ENCODE peak calls at places on chromosomes 1 and 21, in ten cellular contexts. C is GM06990; F is AG10803; Z is epithelial cell of esophagus; X is CD8-positive, alpha-beta T cell; O is progenitor cell of endocrine pancreas; M is upper lobe of right lung; D is transverse colon; G is tibial artery; J is glutamatergic neuron. S is an unnamed sample.

GRCh38 chr1:6645022-6645421 is 20.4 kb downstream of the THAP3 start:
- DNase-seq in C (no peak), F (no peak), Z (no peak), X (no peak), O (no peak), M (no peak), D (no peak), G (no peak), J (no peak), S (no peak)

GRCh38 chr1:201594575-201595245 is 55.8 kb downstream of the NAV1 start:
- DNase-seq in C (no peak), F (peak; percentile 28), Z (peak; percentile 26), X (no peak), O (peak; percentile 67), M (peak; percentile 62), D (no peak), G (no peak), J (no peak), S (peak; percentile 61)

GRCh38 chr1:202130816-202131522 is 8.3 kb downstream of the GPR37L1 start:
- DNase-seq in C (no peak), F (no peak), Z (no peak), X (no peak), O (no peak), M (no peak), D (no peak), G (no peak), J (no peak), S (no peak)

GRCh38 chr1:6280761-6281451 is 20.0 kb upstream of the GPR153 start:
- DNase-seq in C (no peak), F (no peak), Z (no peak), X (no peak), O (peak; percentile 38), M (peak; percentile 85), D (no peak), G (no peak), J (peak; percentile 76), S (peak; percentile 51)

GRCh38 chr21:17454315-17455027 is 58.4 kb upstream of the CXADR start:
- DNase-seq in C (peak; percentile 64), F (peak; percentile 86), Z (peak; percentile 82), X (no peak), O (peak; percentile 34), M (no peak), D (no peak), G (no peak), J (peak; percentile 78), S (peak; percentile 78)

GRCh38 chr1:110283677-110284076 is 55.5 kb upstream of the RBM15 start:
- DNase-seq in C (no peak), F (no peak), Z (no peak), X (no peak), O (no peak), M (no peak), D (no peak), G (no peak), J (no peak), S (no peak)

GRCh38 chr1:37667023-37667769 is 25.1 kb upstream of the CDCA8 start:
- DNase-seq in C (no peak), F (peak; percentile 87), Z (no peak), X (no peak), O (no peak), M (no peak), D (no peak), G (no peak), J (peak; percentile 74), S (no peak)

GRCh38 chr21:34722684-34723300 is 54.0 kb downstream of the CLIC6 start:
- DNase-seq in C (no peak), F (no peak), Z (no peak), X (peak; percentile 34), O (peak; percentile 15), M (no peak), D (no peak), G (no peak), J (no peak), S (peak; percentile 34)

GRCh38 chr1:225587310-225587709 is 65.6 kb downstream of the ENAH start:
- DNase-seq in C (no peak), F (no peak), Z (no peak), X (no peak), O (no peak), M (no peak), D (no peak), G (no peak), J (no peak), S (no peak)

GRCh38 chr1:119687391-119688079 is 24.2 kb upstream of the PHGDH start:
- DNase-seq in C (no peak), F (no peak), Z (peak; percentile 78), X (no peak), O (no peak), M (no peak), D (no peak), G (no peak), J (no peak), S (no peak)

GRCh38 chr1:196366817-196367495 is 241.3 kb downstream of the KCNT2 start:
- DNase-seq in C (no peak), F (no peak), Z (peak; percentile 6), X (no peak), O (no peak), M (no peak), D (no peak), G (no peak), J (no peak), S (no peak)

GRCh38 chr21:42047821-42048613 is 23.1 kb upstream of the UMODL1 start:
- DNase-seq in C (no peak), F (peak; percentile 94), Z (no peak), X (no peak), O (no peak), M (no peak), D (no peak), G (peak; percentile 80), J (no peak), S (no peak)

GRCh38 chr1:218447010-218447689 is 102.0 kb downstream of the TGFB2 start:
- DNase-seq in C (no peak), F (no peak), Z (no peak), X (no peak), O (no peak), M (no peak), D (no peak), G (peak; percentile 42), J (no peak), S (no peak)

DNA sequence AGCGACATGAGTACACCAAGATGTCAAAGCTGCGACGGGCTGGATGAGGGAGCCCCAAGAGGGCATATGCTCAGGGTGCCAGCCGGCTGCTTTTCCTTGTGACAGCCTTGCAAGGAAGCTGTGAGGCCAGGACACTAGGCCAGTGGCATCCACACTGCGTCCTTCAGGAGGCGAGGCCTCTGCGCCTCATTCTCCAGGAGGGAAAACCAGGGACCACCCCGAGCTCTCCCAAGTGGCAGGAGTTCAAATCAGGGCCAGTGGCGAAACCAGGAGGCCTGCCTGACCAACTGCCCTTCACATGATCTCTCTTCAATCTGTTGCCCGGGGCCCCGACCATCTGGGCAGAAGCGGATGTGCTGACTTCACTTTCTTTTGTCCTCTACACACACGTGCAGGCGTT is 8.2 kb downstream of the MUL1 start:
- DNase-seq in C (no peak), F (no peak), Z (no peak), X (no peak), O (no peak), M (no peak), D (no peak), G (no peak), J (no peak), S (no peak)
- TF ChIP-seq CTCF in C (no peak), F (no peak), Z (no peak), X (no peak), O (no peak), M (no peak), D (no peak), G (no peak), J (no peak), S (no peak)

GRCh38 chr1:3881191-3881475 is 18.9 kb downstream of the C1orf174 start:
- DNase-seq in C (no peak), F (no peak), Z (no peak), X (no peak), O (no peak), M (no peak), D (no peak), G (no peak), J (no peak), S (no peak)
- TF ChIP-seq CTCF in C (no peak), F (no peak), Z (no peak), X (no peak), O (no peak), M (no peak), D (no peak), G (no peak), J (no peak), S (no peak)

GRCh38 chr1:166813508-166814223 is 25.6 kb upstream of the POGK start:
- DNase-seq in C (no peak), F (no peak), Z (no peak), X (no peak), O (no peak), M (no peak), D (no peak), G (no peak), J (no peak), S (no peak)
- TF ChIP-seq CTCF in C (no peak), F (no peak), Z (no peak), X (no peak), O (no peak), M (no peak), D (no peak), G (no peak), J (no peak), S (peak; percentile 28)

GRCh38 chr1:102178483-102178882 is 181.8 kb upstream of the OLFM3 start:
- DNase-seq in C (no peak), F (no peak), Z (no peak), X (no peak), O (no peak), M (no peak), D (no peak), G (no peak), J (no peak), S (no peak)

GRCh38 chr1:102172200-102172599 is 175.5 kb upstream of the OLFM3 start:
- DNase-seq in C (no peak), F (no peak), Z (no peak), X (no peak), O (no peak), M (no peak), D (no peak), G (no peak), J (no peak), S (no peak)

GRCh38 chr1:102174259-102174863 is 177.6 kb upstream of the OLFM3 start:
- DNase-seq in C (no peak), F (no peak), Z (peak; percentile 33), X (no peak), O (no peak), M (no peak), D (peak; percentile 11), G (no peak), J (no peak), S (peak; percentile 17)
- TF ChIP-seq CTCF in C (peak; percentile 91), F (no peak), Z (peak; percentile 55), X (no peak), O (peak; percentile 51), M (peak; percentile 23), D (peak; percentile 37), G (no peak), J (peak; percentile 44), S (peak; percentile 50)

DNA sequence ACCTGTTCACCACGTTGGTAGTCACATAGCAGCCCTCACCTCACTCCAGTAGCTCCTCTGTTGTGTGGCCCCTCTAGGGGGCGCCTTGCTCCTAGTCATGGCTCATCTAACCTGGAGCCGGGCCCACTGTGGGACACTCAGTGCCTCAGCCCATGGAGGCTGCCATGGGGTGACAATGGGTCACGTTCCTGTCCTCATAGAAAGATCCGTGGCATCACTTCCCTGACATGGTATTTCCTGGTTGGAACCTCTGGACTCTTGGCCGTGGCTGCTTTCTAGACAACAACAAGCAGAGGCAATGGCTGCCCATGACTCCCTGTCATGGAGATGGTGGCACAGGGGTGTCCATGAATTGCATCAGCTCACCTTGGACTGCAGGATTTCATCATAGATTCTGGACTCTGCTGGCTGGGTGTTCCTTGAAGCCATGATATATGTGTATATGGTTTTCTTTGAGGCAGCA is 27.5 kb upstream of the SLAMF6 start:
- DNase-seq in C (no peak), F (no peak), Z (no peak), X (peak; percentile 61), O (no peak), M (peak; percentile 66), D (no peak), G (no peak), J (no peak), S (no peak)
- TF ChIP-seq CTCF in C (peak; percentile 71), F (no peak), Z (no peak), X (peak; percentile 51), O (no peak), M (peak; percentile 26), D (no peak), G (no peak), J (no peak), S (no peak)

S was measured in endothelial cell.